ENCODE peak calls at places on chromosomes 7 and 10, in six cellular contexts. One of them, this sample, is unnamed.

GRCh38 chr7:155824195-155824915 is 12.1 kb upstream of the SHH start:
- DNase-seq in HCT116: no peak
- DNase-seq in HL-60: no peak
- DNase-seq in dorsolateral prefrontal cortex: no peak
- DNase-seq in IMR-90: peak
- DNase-seq in right lobe of liver: no peak
- DNase-seq in this sample: no peak

GRCh38 chr10:121668336-121669009 is 70.2 kb upstream of the FGFR2 start:
- DNase-seq in HCT116: no peak
- DNase-seq in HL-60: no peak
- DNase-seq in dorsolateral prefrontal cortex: peak
- DNase-seq in IMR-90: no peak
- DNase-seq in right lobe of liver: no peak
- DNase-seq in this sample: no peak

GRCh38 chr7:155813791-155814568 is 1.7 kb upstream of the SHH start:
- DNase-seq in HCT116: no peak
- DNase-seq in HL-60: no peak
- DNase-seq in dorsolateral prefrontal cortex: no peak
- DNase-seq in IMR-90: no peak
- DNase-seq in right lobe of liver: peak
- DNase-seq in this sample: no peak

GRCh38 chr10:112793197-112793921 is 156.7 kb upstream of the TCF7L2 start:
- DNase-seq in HCT116: no peak
- DNase-seq in HL-60: no peak
- DNase-seq in dorsolateral prefrontal cortex: no peak
- DNase-seq in IMR-90: peak
- DNase-seq in right lobe of liver: no peak
- DNase-seq in this sample: no peak

GRCh38 chr7:30254248-30254647 is 30.1 kb upstream of the ZNRF2 start:
- DNase-seq in HCT116: no peak
- DNase-seq in HL-60: no peak
- DNase-seq in dorsolateral prefrontal cortex: no peak
- DNase-seq in IMR-90: no peak
- DNase-seq in right lobe of liver: no peak
- DNase-seq in this sample: no peak

GRCh38 chr7:110386914-110387313 is 704.0 kb upstream of the LRRN3 start:
- DNase-seq in HCT116: peak
- DNase-seq in HL-60: no peak
- DNase-seq in dorsolateral prefrontal cortex: no peak
- DNase-seq in IMR-90: peak
- DNase-seq in right lobe of liver: no peak
- DNase-seq in this sample: peak

GRCh38 chr7:28280516-28280915 is 99.9 kb upstream of the JAZF1 start:
- DNase-seq in HCT116: no peak
- DNase-seq in HL-60: no peak
- DNase-seq in dorsolateral prefrontal cortex: no peak
- DNase-seq in IMR-90: no peak
- DNase-seq in right lobe of liver: no peak
- DNase-seq in this sample: no peak

GRCh38 chr7:141915565-141915964 is 634 bp upstream of the OR9A4 start:
- DNase-seq in HCT116: no peak
- DNase-seq in HL-60: peak
- DNase-seq in dorsolateral prefrontal cortex: no peak
- DNase-seq in IMR-90: no peak
- DNase-seq in right lobe of liver: no peak
- DNase-seq in this sample: no peak

GRCh38 chr10:123390332-123390731 is 236.1 kb downstream of the BUB3 start:
- DNase-seq in HCT116: no peak
- DNase-seq in HL-60: no peak
- DNase-seq in dorsolateral prefrontal cortex: no peak
- DNase-seq in IMR-90: no peak
- DNase-seq in right lobe of liver: no peak
- DNase-seq in this sample: no peak

GRCh38 chr10:122044045-122044661 is 55.2 kb downstream of the TACC2 start:
- DNase-seq in HCT116: no peak
- DNase-seq in HL-60: no peak
- DNase-seq in dorsolateral prefrontal cortex: no peak
- DNase-seq in IMR-90: peak
- DNase-seq in right lobe of liver: no peak
- DNase-seq in this sample: no peak

GRCh38 chr7:4789194-4790077 is 14.0 kb downstream of the AP5Z1 start:
- DNase-seq in HCT116: no peak
- DNase-seq in HL-60: no peak
- DNase-seq in dorsolateral prefrontal cortex: no peak
- DNase-seq in IMR-90: no peak
- DNase-seq in right lobe of liver: no peak
- DNase-seq in this sample: no peak

GRCh38 chr7:45084336-45084735 is 4.4 kb downstream of the NACAD start:
- DNase-seq in HCT116: no peak
- DNase-seq in HL-60: no peak
- DNase-seq in dorsolateral prefrontal cortex: no peak
- DNase-seq in IMR-90: no peak
- DNase-seq in right lobe of liver: no peak
- DNase-seq in this sample: no peak

GRCh38 chr7:116899308-116899707 is 36.9 kb downstream of the CAPZA2 start:
- DNase-seq in HCT116: no peak
- DNase-seq in HL-60: no peak
- DNase-seq in dorsolateral prefrontal cortex: no peak
- DNase-seq in IMR-90: no peak
- DNase-seq in right lobe of liver: no peak
- DNase-seq in this sample: no peak

GRCh38 chr7:141840708-141841107 is 577 bp downstream of the PRSS37 start:
- DNase-seq in HCT116: no peak
- DNase-seq in HL-60: no peak
- DNase-seq in dorsolateral prefrontal cortex: no peak
- DNase-seq in IMR-90: no peak
- DNase-seq in right lobe of liver: no peak
- DNase-seq in this sample: no peak

GRCh38 chr7:33418251-33418701 is 288.9 kb downstream of the BBS9 start:
- DNase-seq in HCT116: no peak
- DNase-seq in HL-60: no peak
- DNase-seq in dorsolateral prefrontal cortex: no peak
- DNase-seq in IMR-90: peak
- DNase-seq in right lobe of liver: no peak
- DNase-seq in this sample: peak

GRCh38 chr7:32532086-32532485 is 36.8 kb downstream of the AVL9 start:
- DNase-seq in HCT116: no peak
- DNase-seq in HL-60: no peak
- DNase-seq in dorsolateral prefrontal cortex: no peak
- DNase-seq in IMR-90: no peak
- DNase-seq in right lobe of liver: no peak
- DNase-seq in this sample: no peak

GRCh38 chr10:96610817-96611216 is 24.0 kb upstream of the TM9SF3 start:
- DNase-seq in HCT116: no peak
- DNase-seq in HL-60: no peak
- DNase-seq in dorsolateral prefrontal cortex: no peak
- DNase-seq in IMR-90: no peak
- DNase-seq in right lobe of liver: no peak
- DNase-seq in this sample: no peak

GRCh38 chr7:102030696-102031095 is 213.3 kb downstream of the CUX1 start:
- DNase-seq in HCT116: no peak
- DNase-seq in HL-60: no peak
- DNase-seq in dorsolateral prefrontal cortex: no peak
- DNase-seq in IMR-90: no peak
- DNase-seq in right lobe of liver: no peak
- DNase-seq in this sample: no peak

GRCh38 chr7:87886875-87887274 is 10.6 kb downstream of the DBF4 start:
- DNase-seq in HCT116: peak
- DNase-seq in HL-60: no peak
- DNase-seq in dorsolateral prefrontal cortex: no peak
- DNase-seq in IMR-90: peak
- DNase-seq in right lobe of liver: no peak
- DNase-seq in this sample: no peak

GRCh38 chr10:123331438-123331837 is 177.2 kb downstream of the BUB3 start:
- DNase-seq in HCT116: no peak
- DNase-seq in HL-60: no peak
- DNase-seq in dorsolateral prefrontal cortex: no peak
- DNase-seq in IMR-90: peak
- DNase-seq in right lobe of liver: no peak
- DNase-seq in this sample: no peak

GRCh38 chr10:56593120-56593519 is 232.1 kb upstream of the ZWINT start:
- DNase-seq in HCT116: no peak
- DNase-seq in HL-60: no peak
- DNase-seq in dorsolateral prefrontal cortex: no peak
- DNase-seq in IMR-90: no peak
- DNase-seq in right lobe of liver: no peak
- DNase-seq in this sample: no peak

GRCh38 chr7:132321387-132321786 is 254.9 kb downstream of the PLXNA4 start:
- DNase-seq in HCT116: no peak
- DNase-seq in HL-60: no peak
- DNase-seq in dorsolateral prefrontal cortex: no peak
- DNase-seq in IMR-90: no peak
- DNase-seq in right lobe of liver: no peak
- DNase-seq in this sample: peak

GRCh38 chr7:127845497-127846214 is 185.6 kb downstream of the LRRC4 start:
- DNase-seq in HCT116: no peak
- DNase-seq in HL-60: no peak
- DNase-seq in dorsolateral prefrontal cortex: no peak
- DNase-seq in IMR-90: no peak
- DNase-seq in right lobe of liver: no peak
- DNase-seq in this sample: no peak

GRCh38 chr7:2523461-2523905 is 3.9 kb downstream of the LFNG start:
- DNase-seq in HCT116: no peak
- DNase-seq in HL-60: peak
- DNase-seq in dorsolateral prefrontal cortex: no peak
- DNase-seq in IMR-90: no peak
- DNase-seq in right lobe of liver: no peak
- DNase-seq in this sample: no peak

GRCh38 chr7:29972315-29972669 is 17.3 kb downstream of the SCRN1 start:
- DNase-seq in HCT116: no peak
- DNase-seq in HL-60: no peak
- DNase-seq in dorsolateral prefrontal cortex: no peak
- DNase-seq in IMR-90: no peak
- DNase-seq in right lobe of liver: no peak
- DNase-seq in this sample: no peak

DNA sequence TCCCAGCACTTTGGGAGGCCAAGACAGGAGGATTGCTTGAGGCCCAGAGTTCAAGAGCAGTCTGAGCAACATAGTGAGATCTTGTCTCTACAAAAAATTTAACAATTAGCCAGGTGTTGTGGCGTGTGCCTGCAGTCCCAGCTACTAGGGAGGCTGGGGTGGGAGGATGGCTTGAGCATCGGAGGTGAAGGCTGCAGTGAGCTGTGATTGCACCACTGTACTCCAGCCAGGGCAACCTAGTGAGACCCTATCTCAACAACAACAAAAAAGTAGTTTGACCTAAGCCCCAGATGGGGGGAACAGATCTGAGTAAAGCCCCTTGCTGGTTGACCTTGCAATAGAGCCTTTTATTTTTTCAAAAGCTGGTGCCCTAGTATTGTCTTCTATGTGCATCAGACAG is 15.6 kb upstream of the CCSER2 start:
- DNase-seq in HCT116: no peak
- DNase-seq in HL-60: no peak
- DNase-seq in dorsolateral prefrontal cortex: no peak
- DNase-seq in IMR-90: no peak
- DNase-seq in right lobe of liver: no peak
- DNase-seq in this sample: no peak
- H3K27ac ChIP-seq in HCT116: peak
- H3K27ac ChIP-seq in HL-60: no peak
- H3K27ac ChIP-seq in dorsolateral prefrontal cortex: no peak
- H3K27ac ChIP-seq in IMR-90: no peak
- H3K27ac ChIP-seq in right lobe of liver: no peak
- H3K27ac ChIP-seq in this sample: no peak

GRCh38 chr7:75687246-75688088 is 51.3 kb downstream of the HIP1 start:
- DNase-seq in HCT116: no peak
- DNase-seq in HL-60: no peak
- DNase-seq in dorsolateral prefrontal cortex: no peak
- DNase-seq in IMR-90: no peak
- DNase-seq in right lobe of liver: no peak
- DNase-seq in this sample: no peak
- TF ChIP-seq CTCF in HCT116: no peak
- TF ChIP-seq CTCF in HL-60: no peak
- TF ChIP-seq CTCF in dorsolateral prefrontal cortex: no peak
- TF ChIP-seq CTCF in IMR-90: no peak
- TF ChIP-seq CTCF in right lobe of liver: no peak
- TF ChIP-seq CTCF in this sample: no peak

GRCh38 chr7:130353196-130353595 is 8.6 kb downstream of the CPA5 start:
- DNase-seq in HCT116: no peak
- DNase-seq in HL-60: no peak
- DNase-seq in dorsolateral prefrontal cortex: no peak
- DNase-seq in IMR-90: no peak
- DNase-seq in right lobe of liver: no peak
- DNase-seq in this sample: no peak
- H3K27ac ChIP-seq in HCT116: no peak
- H3K27ac ChIP-seq in HL-60: no peak
- H3K27ac ChIP-seq in dorsolateral prefrontal cortex: no peak
- H3K27ac ChIP-seq in IMR-90: peak
- H3K27ac ChIP-seq in right lobe of liver: no peak
- H3K27ac ChIP-seq in this sample: no peak

GRCh38 chr7:151017370-151017952 is 6.8 kb downstream of the ATG9B start:
- DNase-seq in HCT116: no peak
- DNase-seq in HL-60: no peak
- DNase-seq in dorsolateral prefrontal cortex: no peak
- DNase-seq in IMR-90: no peak
- DNase-seq in right lobe of liver: no peak
- DNase-seq in this sample: no peak

GRCh38 chr7:151016942-151017341 is 7.4 kb downstream of the ATG9B start:
- DNase-seq in HCT116: no peak
- DNase-seq in HL-60: no peak
- DNase-seq in dorsolateral prefrontal cortex: no peak
- DNase-seq in IMR-90: no peak
- DNase-seq in right lobe of liver: no peak
- DNase-seq in this sample: no peak

GRCh38 chr7:151017953-151018420 is 6.3 kb downstream of the ATG9B start:
- DNase-seq in HCT116: no peak
- DNase-seq in HL-60: peak
- DNase-seq in dorsolateral prefrontal cortex: peak
- DNase-seq in IMR-90: peak
- DNase-seq in right lobe of liver: peak
- DNase-seq in this sample: peak

GRCh38 chr7:151019130-151019447 is 5.2 kb downstream of the ATG9B start:
- DNase-seq in HCT116: no peak
- DNase-seq in HL-60: no peak
- DNase-seq in dorsolateral prefrontal cortex: no peak
- DNase-seq in IMR-90: no peak
- DNase-seq in right lobe of liver: no peak
- DNase-seq in this sample: no peak

DNA sequence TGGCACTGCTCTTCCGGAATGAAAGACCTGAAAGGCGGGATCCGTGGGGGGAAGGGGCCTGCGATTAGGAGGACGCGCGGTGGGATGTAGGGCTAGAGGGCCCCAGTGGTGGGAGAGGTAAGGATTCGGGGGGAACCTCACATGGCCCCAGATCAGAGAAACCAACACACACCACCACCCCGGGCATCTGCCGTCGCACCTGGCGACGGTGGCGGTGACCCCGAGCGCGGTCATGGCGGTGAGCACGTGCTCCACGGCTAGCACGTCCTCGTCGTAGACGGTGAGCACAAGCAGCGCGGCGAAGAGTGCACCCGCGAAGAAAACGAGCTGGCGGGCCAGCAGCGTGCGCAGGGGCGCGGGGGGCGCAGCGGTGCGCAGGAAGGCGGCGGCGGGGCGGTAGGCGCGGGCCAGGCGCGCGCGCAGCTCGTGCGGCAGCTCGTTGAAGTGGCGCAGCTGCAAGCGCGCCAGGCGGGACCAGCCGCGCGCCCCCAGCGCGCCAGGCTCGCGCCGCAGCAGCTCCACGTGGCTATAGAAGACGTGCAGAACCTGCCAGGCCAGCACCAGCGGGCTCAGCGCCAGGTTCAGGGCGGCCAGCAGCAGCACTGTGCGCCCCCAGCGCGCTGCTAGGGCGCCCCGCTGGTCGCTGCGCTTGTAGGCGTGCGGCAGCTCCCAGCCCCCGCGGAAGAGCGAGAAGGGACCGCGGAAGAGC is 5.7 kb downstream of the ATG9B start:
- DNase-seq in HCT116: no peak
- DNase-seq in HL-60: no peak
- DNase-seq in dorsolateral prefrontal cortex: peak
- DNase-seq in IMR-90: no peak
- DNase-seq in right lobe of liver: no peak
- DNase-seq in this sample: no peak
- TF ChIP-seq CTCF in HCT116: no peak
- TF ChIP-seq CTCF in HL-60: no peak
- TF ChIP-seq CTCF in dorsolateral prefrontal cortex: no peak
- TF ChIP-seq CTCF in IMR-90: no peak
- TF ChIP-seq CTCF in right lobe of liver: no peak
- TF ChIP-seq CTCF in this sample: no peak

This sample was measured in brain microvascular endothelial cell.